ENCODE peak calls at places on chromosome 17, in ten cellular contexts. N, J, E, Z, L, T, O, B, Q and R are unnamed samples.

GRCh38 chr17:16040710-16041251 is 41.2 kb downstream of the TTC19 start:
- DNase-seq in Z (no peak), E (no peak), J (no peak), T (peak; percentile 87), L (no peak), O (no peak), Q (no peak), B (no peak), N (no peak), R (no peak)

GRCh38 chr17:48624544-48625501 is 1.3 kb downstream of the HOXB9 start:
- DNase-seq in N (peak; percentile 55), O (no peak), J (no peak), Q (no peak), E (no peak), T (no peak), Z (peak; percentile 50), L (no peak), B (no peak), R (no peak)

GRCh38 chr17:65183736-65184135 is 46.6 kb downstream of the RGS9 start:
- DNase-seq in B (peak; percentile 4), E (no peak), N (no peak), Z (peak; percentile 74), Q (no peak), T (peak; percentile 70), O (no peak), J (no peak), L (no peak), R (no peak)

GRCh38 chr17:15651583-15652110 is 32.1 kb upstream of the FBXW10B start:
- DNase-seq in L (peak; percentile 95), E (peak; percentile 98), O (peak; percentile 33), Q (peak; percentile 91), T (peak; percentile 99), J (peak; percentile 93), N (peak; percentile 78), Z (peak; percentile 99), B (peak; percentile 75), R (peak; percentile 98)

GRCh38 chr17:46818319-46818928 is at the start of gene WNT3:
- DNase-seq in O (no peak), L (no peak), Q (no peak), T (no peak), B (no peak), Z (no peak), J (no peak), E (no peak), N (peak; percentile 88), R (no peak)

GRCh38 chr17:68019336-68019674 is 16.2 kb upstream of the KPNA2 start:
- DNase-seq in N (no peak), J (no peak), O (no peak), B (no peak), T (no peak), L (no peak), Z (peak; percentile 58), Q (no peak), E (no peak), R (no peak)

GRCh38 chr17:19720631-19721426 is 4.4 kb upstream of the SLC47A2 start:
- DNase-seq in T (no peak), L (no peak), B (no peak), N (no peak), E (no peak), Z (no peak), J (no peak), Q (no peak), O (no peak), R (no peak)

GRCh38 chr17:32015245-32016013 is 8.2 kb downstream of the LRRC37B start:
- DNase-seq in Z (peak; percentile 26), B (no peak), N (no peak), T (peak; percentile 33), J (no peak), E (no peak), L (no peak), O (no peak), Q (no peak), R (no peak)

GRCh38 chr17:50274142-50274944 is at the start of gene TMEM92:
- DNase-seq in J (no peak), T (no peak), B (no peak), N (peak; percentile 77), Z (peak; percentile 71), Q (peak; percentile 58), E (no peak), O (no peak), L (no peak), R (no peak)

GRCh38 chr17:58667934-58668597 is 23.8 kb downstream of the TEX14 start:
- DNase-seq in O (no peak), J (no peak), Q (no peak), N (no peak), B (no peak), T (peak; percentile 49), E (no peak), Z (peak; percentile 20), L (no peak), R (no peak)

GRCh38 chr17:7014995-7015586 is 2.7 kb downstream of the RNASEK start:
- DNase-seq in N (no peak), O (peak; percentile 54), T (peak; percentile 66), J (no peak), E (no peak), B (no peak), Q (no peak), Z (no peak), L (no peak), R (no peak)

GRCh38 chr17:48814504-48814903 is 2.5 kb downstream of the TTLL6 start:
- DNase-seq in O (no peak), Z (peak; percentile 72), J (peak; percentile 63), B (peak; percentile 25), T (peak; percentile 37), E (peak; percentile 52), N (peak; percentile 80), Q (peak; percentile 22), L (no peak), R (no peak)

DNA sequence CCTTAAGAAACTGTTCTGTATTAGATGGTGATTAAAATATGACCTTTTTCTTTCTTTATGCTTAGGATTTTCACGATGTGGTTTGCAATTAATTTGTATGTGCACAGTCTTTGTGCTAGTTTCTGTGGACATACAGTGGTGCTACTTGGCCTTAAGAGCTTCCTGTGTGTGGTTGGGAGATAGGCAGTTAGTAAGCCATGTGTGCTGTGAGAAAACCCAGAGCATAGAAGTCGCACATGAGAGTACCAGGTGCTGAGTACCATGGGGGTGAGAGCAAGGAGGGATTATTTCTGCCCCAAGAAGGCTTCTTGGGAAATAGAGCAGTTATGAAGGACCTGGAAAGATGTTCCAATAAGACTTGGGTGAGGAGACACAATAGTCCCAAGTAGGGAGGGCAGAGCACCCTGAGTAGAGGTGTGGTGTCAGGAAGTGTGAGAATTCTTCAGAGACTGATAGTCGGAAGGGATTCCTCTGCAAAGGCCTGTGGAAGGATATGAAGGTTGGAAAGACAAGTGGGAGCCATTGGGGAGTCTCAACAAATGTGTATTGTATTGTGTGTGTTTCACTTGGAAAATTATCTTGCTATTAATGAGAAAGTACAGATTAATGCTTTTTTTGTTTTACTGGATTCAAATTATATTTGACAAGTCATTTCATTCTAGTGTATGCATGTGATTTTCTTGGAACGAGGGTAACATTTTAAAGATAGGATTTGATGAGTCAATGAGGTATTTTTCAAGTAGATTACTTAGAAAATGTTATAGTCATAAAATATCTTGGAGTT is 240.0 kb downstream of the PRKCA start:
- DNase-seq in Q (no peak), Z (no peak), L (no peak), B (no peak), T (peak; percentile 53), N (no peak), O (peak; percentile 62), J (no peak), E (no peak), R (no peak)
- H3K4me3 ChIP-seq in Q (no peak overlapping the region), Z (no peak overlapping the region), L (no peak overlapping the region), B (no peak overlapping the region), T (no peak overlapping the region), N (no peak overlapping the region), O (peak overlapping the region; percentile 14), J (no peak overlapping the region), E (no peak overlapping the region), R (no peak overlapping the region)

GRCh38 chr17:35217107-35217506 is 22.9 kb upstream of the SLC35G3 start:
- DNase-seq in Q (no peak), O (no peak), B (no peak), L (no peak), T (no peak), J (no peak), E (no peak), N (no peak), Z (no peak), R (no peak)

GRCh38 chr17:35214631-35215273 is 20.6 kb upstream of the SLC35G3 start:
- DNase-seq in E (no peak), Z (no peak), N (no peak), L (no peak), B (no peak), T (no peak), Q (no peak), O (peak; percentile 8), J (no peak), R (no peak)

GRCh38 chr17:35212668-35213067 is 18.5 kb upstream of the SLC35G3 start:
- DNase-seq in N (no peak), L (no peak), J (no peak), Q (no peak), Z (no peak), T (no peak), E (no peak), O (no peak), B (no peak), R (no peak)

GRCh38 chr17:35213412-35213925 is 19.3 kb upstream of the SLC35G3 start:
- DNase-seq in Z (no peak), J (no peak), O (no peak), T (no peak), E (no peak), N (no peak), B (no peak), Q (no peak), L (no peak), R (no peak)

DNA sequence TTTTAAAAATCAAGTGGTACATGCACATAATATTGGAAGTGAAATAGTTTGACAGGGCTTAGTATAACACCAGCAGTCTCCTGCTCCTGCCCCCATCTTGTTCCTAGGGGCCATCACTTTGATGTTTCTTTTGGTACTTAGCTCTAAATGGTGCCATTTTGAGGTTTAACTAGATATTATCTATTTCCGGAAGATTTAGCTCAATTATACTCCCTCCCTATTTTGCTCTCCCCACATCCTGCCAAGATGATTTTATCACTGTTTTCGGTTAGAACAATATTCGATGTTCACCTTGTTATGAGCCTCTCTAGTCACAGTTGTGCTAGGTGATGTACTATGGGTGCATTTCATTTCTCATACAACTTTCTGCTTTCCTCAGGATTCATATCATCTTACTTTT is 20.0 kb upstream of the SLC35G3 start:
- DNase-seq in L (no peak), E (no peak), O (no peak), N (no peak), T (no peak), B (no peak), J (no peak), Z (no peak), Q (no peak), R (no peak)
- TF ChIP-seq POLR2A in L (no peak), E (no peak), O (no peak), N (no peak), T (no peak), B (no peak), J (no peak), Z (no peak), Q (no peak), R (no peak)

GRCh38 chr17:77128895-77129567 is 11.7 kb upstream of the SEC14L1 start:
- DNase-seq in Z (no peak), O (no peak), L (no peak), T (no peak), B (no peak), Q (no peak), N (no peak), E (no peak), J (no peak), R (no peak)
- H3K4me3 ChIP-seq in Z (no peak overlapping the region), O (no peak overlapping the region), L (no peak overlapping the region), T (no peak overlapping the region), B (no peak overlapping the region), Q (no peak overlapping the region), N (no peak overlapping the region), E (peak overlapping the region; percentile 39), J (no peak overlapping the region), R (no peak overlapping the region)

GRCh38 chr17:77127735-77128361 is 12.9 kb upstream of the SEC14L1 start:
- DNase-seq in E (peak; percentile 80), Q (no peak), Z (no peak), B (peak; percentile 22), L (no peak), O (no peak), J (peak; percentile 65), T (no peak), N (no peak), R (peak; percentile 90)
- TF ChIP-seq POLR2A in E (peak; percentile 84), Q (peak; percentile 12), Z (no peak), B (no peak), L (no peak), O (peak; percentile 34), J (no peak), T (no peak), N (peak; percentile 22), R (no peak)